ENCODE peak calls at places on chromosomes 3 and 15, in four cellular contexts. One of them, this sample, is unnamed.

GRCh38 chr15:52282418-52282817 is 13.2 kb downstream of the MYO5C start:
- DNase-seq in hepatocyte: no peak
- DNase-seq in testis: no peak
- DNase-seq in stimulated activated CD4-positive, alpha-beta T cell treated with anti-CD3 and anti-CD28 coated beads, Interleukin-2, amount 100 ng/mL, for 48 hours: no peak
- DNase-seq in this sample: no peak

GRCh38 chr15:42490246-42490742 is 647 bp downstream of the ZNF106 start:
- DNase-seq in hepatocyte: no peak
- DNase-seq in testis: peak
- DNase-seq in stimulated activated CD4-positive, alpha-beta T cell treated with anti-CD3 and anti-CD28 coated beads, Interleukin-2, amount 100 ng/mL, for 48 hours: no peak
- DNase-seq in this sample: peak

GRCh38 chr3:187717572-187717971 is 15.2 kb upstream of the RTP2 start:
- DNase-seq in hepatocyte: no peak
- DNase-seq in testis: no peak
- DNase-seq in stimulated activated CD4-positive, alpha-beta T cell treated with anti-CD3 and anti-CD28 coated beads, Interleukin-2, amount 100 ng/mL, for 48 hours: no peak
- DNase-seq in this sample: no peak

GRCh38 chr3:15324335-15324734 is 8.1 kb downstream of the SH3BP5 start:
- DNase-seq in hepatocyte: no peak
- DNase-seq in testis: peak
- DNase-seq in stimulated activated CD4-positive, alpha-beta T cell treated with anti-CD3 and anti-CD28 coated beads, Interleukin-2, amount 100 ng/mL, for 48 hours: no peak
- DNase-seq in this sample: no peak

GRCh38 chr3:53187430-53187829 is 26.4 kb downstream of the PRKCD start:
- DNase-seq in hepatocyte: no peak
- DNase-seq in testis: no peak
- DNase-seq in stimulated activated CD4-positive, alpha-beta T cell treated with anti-CD3 and anti-CD28 coated beads, Interleukin-2, amount 100 ng/mL, for 48 hours: no peak
- DNase-seq in this sample: no peak

GRCh38 chr3:31908391-31909097 is 72.5 kb downstream of the OSBPL10 start:
- DNase-seq in hepatocyte: no peak
- DNase-seq in testis: no peak
- DNase-seq in stimulated activated CD4-positive, alpha-beta T cell treated with anti-CD3 and anti-CD28 coated beads, Interleukin-2, amount 100 ng/mL, for 48 hours: no peak
- DNase-seq in this sample: peak

GRCh38 chr15:101559938-101560337 is 70.4 kb upstream of the PCSK6 start:
- DNase-seq in hepatocyte: no peak
- DNase-seq in testis: no peak
- DNase-seq in stimulated activated CD4-positive, alpha-beta T cell treated with anti-CD3 and anti-CD28 coated beads, Interleukin-2, amount 100 ng/mL, for 48 hours: no peak
- DNase-seq in this sample: no peak

GRCh38 chr3:79968418-79968817 is 200.6 kb upstream of the ROBO1 start:
- DNase-seq in hepatocyte: no peak
- DNase-seq in testis: no peak
- DNase-seq in stimulated activated CD4-positive, alpha-beta T cell treated with anti-CD3 and anti-CD28 coated beads, Interleukin-2, amount 100 ng/mL, for 48 hours: no peak
- DNase-seq in this sample: no peak

GRCh38 chr3:13009132-13009945 is 63.9 kb downstream of the IQSEC1 start:
- DNase-seq in hepatocyte: no peak
- DNase-seq in testis: no peak
- DNase-seq in stimulated activated CD4-positive, alpha-beta T cell treated with anti-CD3 and anti-CD28 coated beads, Interleukin-2, amount 100 ng/mL, for 48 hours: no peak
- DNase-seq in this sample: no peak

This sample was measured in HT-29.